ENCODE peak calls at places on chromosomes 3 and 15, in seven cellular contexts. M is activated T-helper 1 cell treated with Interleukin-2 at 50 U/mL for 16 hours, J is NCI-H1092, W is nephron progenitor cell, Z is iPS-NIHi11, P is H7, A is NCI-H1417. G is an unnamed sample.

GRCh38 chr15:46442901-46443590 is 808.2 kb downstream of the SQOR start:
- DNase-seq in Z (no peak), W (no peak), J (no peak), M (no peak), A (no peak), P (no peak), G (peak; percentile 80)

GRCh38 chr3:46921041-46921440 is 43.5 kb downstream of the PTH1R start:
- DNase-seq in A (no peak), J (no peak), M (no peak), P (no peak), W (no peak), Z (no peak), G (no peak)

GRCh38 chr3:84965141-84965540 is 6.4 kb downstream of the CADM2 start:
- DNase-seq in J (peak; percentile 30), W (peak; percentile 47), A (peak; percentile 5), M (no peak), P (peak; percentile 70), Z (peak; percentile 52), G (no peak)

GRCh38 chr3:168080022-168080421 is 15.7 kb downstream of the GOLIM4 start:
- DNase-seq in A (no peak), J (no peak), M (no peak), Z (no peak), W (no peak), P (no peak), G (no peak)

GRCh38 chr3:27127195-27127594 is 242.0 kb downstream of the NEK10 start:
- DNase-seq in A (peak; percentile 30), M (no peak), Z (no peak), P (no peak), W (no peak), J (no peak), G (no peak)

GRCh38 chr15:101446527-101447167 is 42.9 kb downstream of the PCSK6 start:
- DNase-seq in M (no peak), P (no peak), J (no peak), W (no peak), A (no peak), Z (no peak), G (no peak)

GRCh38 chr15:88738796-88739195 is 64.4 kb upstream of the ACAN start:
- DNase-seq in M (no peak), J (no peak), P (no peak), W (no peak), Z (no peak), A (no peak), G (no peak)

GRCh38 chr3:11201246-11202024 is 47.1 kb downstream of the HRH1 start:
- DNase-seq in P (no peak), J (no peak), M (no peak), Z (no peak), A (no peak), W (no peak), G (peak; percentile 40)

GRCh38 chr3:34202975-34203374 is 404.5 kb downstream of the PDCD6IP start:
- DNase-seq in A (no peak), J (no peak), M (no peak), W (no peak), Z (no peak), P (no peak), G (no peak)

GRCh38 chr15:89993344-89993743 is 7.8 kb upstream of the ZNF710 start:
- DNase-seq in M (no peak), Z (no peak), W (no peak), A (no peak), J (no peak), P (no peak), G (no peak)

GRCh38 chr3:48220746-48221145 is 2.5 kb upstream of the CAMP start:
- DNase-seq in J (no peak), W (no peak), Z (no peak), M (no peak), A (no peak), P (no peak), G (no peak)

GRCh38 chr3:64377942-64378341 is 152.7 kb upstream of the PRICKLE2 start:
- DNase-seq in J (no peak), P (no peak), M (no peak), A (no peak), W (no peak), Z (no peak), G (no peak)

G was measured in AG10803.